ENCODE peak calls at places on chromosome 17, in six cellular contexts. D, T, Q, P, U and A are unnamed samples.

GRCh38 chr17:59561042-59561441 is 4.4 kb upstream of the DHX40 start:
- DNase-seq in D (peak), T (no peak), Q (no peak), P (no peak), U (no peak), A (no peak)

GRCh38 chr17:27349540-27350021 is 55.7 kb downstream of the WSB1 start:
- DNase-seq in D (no peak), T (no peak), Q (no peak), P (no peak), U (peak), A (no peak)

GRCh38 chr17:32256012-32256694 is 9.5 kb upstream of the RHBDL3 start:
- DNase-seq in D (no peak), T (no peak), Q (no peak), P (no peak), U (no peak), A (no peak)

GRCh38 chr17:46894476-46895151 is 28.3 kb upstream of the GOSR2 start:
- DNase-seq in D (no peak), T (no peak), Q (no peak), P (no peak), U (no peak), A (no peak)

GRCh38 chr17:36641877-36642845 is 40.8 kb downstream of the MRM1 start:
- DNase-seq in D (no peak), T (no peak), Q (no peak), P (no peak), U (no peak), A (no peak)

GRCh38 chr17:76784926-76785325 is 47.0 kb downstream of the MFSD11 start:
- DNase-seq in D (no peak), T (no peak), Q (no peak), P (no peak), U (no peak), A (no peak)

GRCh38 chr17:68053237-68054030 is 17.9 kb downstream of the KPNA2 start:
- DNase-seq in D (peak), T (no peak), Q (peak), P (no peak), U (no peak), A (peak)

GRCh38 chr17:72661093-72661944 is 431.2 kb downstream of the SLC39A11 start:
- DNase-seq in D (no peak), T (no peak), Q (no peak), P (no peak), U (no peak), A (no peak)

GRCh38 chr17:79306688-79307323 is 232.2 kb downstream of the ENGASE start:
- DNase-seq in D (no peak), T (peak), Q (peak), P (peak), U (no peak), A (no peak)

GRCh38 chr17:8015236-8015956 is 13.0 kb downstream of the GUCY2D start:
- DNase-seq in D (no peak), T (no peak), Q (no peak), P (no peak), U (no peak), A (no peak)

GRCh38 chr17:8018436-8018835 is 16.0 kb downstream of the GUCY2D start:
- DNase-seq in D (no peak), T (no peak), Q (no peak), P (no peak), U (no peak), A (no peak)

GRCh38 chr17:8015957-8016631 is 13.7 kb downstream of the GUCY2D start:
- DNase-seq in D (no peak), T (no peak), Q (no peak), P (no peak), U (no peak), A (no peak)

GRCh38 chr17:8014558-8014850 is 12.1 kb downstream of the GUCY2D start:
- DNase-seq in D (no peak), T (no peak), Q (no peak), P (no peak), U (no peak), A (no peak)

GRCh38 chr17:8016632-8017424 is 14.4 kb downstream of the GUCY2D start:
- DNase-seq in D (peak), T (no peak), Q (no peak), P (no peak), U (peak), A (no peak)
- TF ChIP-seq CTCF in D (peak), T (peak), Q (peak), P (peak), U (peak), A (peak)

DNA sequence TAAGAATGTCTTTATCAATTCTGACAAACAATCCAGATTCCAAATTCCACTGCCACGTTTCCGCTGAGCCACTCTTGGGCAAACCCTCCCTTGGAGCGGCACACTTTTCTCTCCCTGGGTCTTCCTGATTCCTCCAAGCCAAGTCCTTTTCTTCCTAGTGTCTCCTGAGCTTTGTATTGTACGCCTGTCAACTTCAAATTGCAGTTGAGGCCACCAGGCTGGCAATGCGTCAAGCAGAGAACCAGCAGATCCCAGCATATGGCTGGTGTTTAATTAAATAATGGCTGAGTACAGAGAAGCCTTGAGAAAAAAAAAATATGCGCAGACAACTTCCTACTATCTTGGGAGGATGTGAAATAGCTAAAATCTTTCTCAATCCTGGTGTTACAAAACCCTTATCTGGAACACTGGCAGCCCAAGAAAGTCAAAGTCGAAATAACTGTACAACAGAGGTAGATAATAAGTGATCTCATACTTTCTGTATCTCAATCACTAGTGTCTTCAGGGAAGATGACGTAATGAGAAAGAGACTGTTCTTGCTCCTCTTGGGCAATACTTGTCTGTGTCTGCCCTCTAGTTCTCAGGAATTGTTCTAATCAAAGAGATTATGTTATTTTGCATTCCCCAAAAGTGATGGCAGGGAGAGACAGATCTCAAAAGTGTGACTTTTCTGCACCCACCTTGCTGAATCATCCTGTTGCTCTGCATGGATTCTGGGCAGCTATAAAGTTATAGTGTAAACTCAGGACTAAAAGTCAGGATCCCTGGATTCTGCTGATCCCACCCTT is 15.0 kb downstream of the SMIM36 start:
- DNase-seq in D (peak), T (no peak), Q (no peak), P (no peak), U (no peak), A (no peak)
- TF ChIP-seq CTCF in D (no peak), T (no peak), Q (no peak), P (no peak), U (no peak), A (no peak)

DNA sequence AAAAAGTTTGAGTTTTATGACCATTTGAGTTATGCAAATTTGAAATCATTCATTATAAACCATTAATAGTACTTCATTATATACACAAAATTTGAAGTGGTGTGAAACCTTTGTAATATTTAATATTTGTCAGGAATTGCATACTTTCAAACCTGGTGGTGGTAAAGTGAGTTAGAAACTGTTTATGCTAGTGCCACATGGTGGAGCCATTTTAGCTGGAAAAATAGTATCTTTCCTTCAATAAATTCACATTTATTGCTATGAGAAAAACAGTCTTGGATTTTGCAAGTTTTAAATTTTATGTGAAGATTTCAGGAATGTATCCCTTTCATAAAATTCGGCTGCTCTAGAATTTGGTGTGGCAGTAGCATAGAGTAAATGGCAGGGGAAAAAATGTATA is 7.3 kb upstream of the BLMH start:
- DNase-seq in D (no peak), T (no peak), Q (no peak), P (no peak), U (no peak), A (no peak)
- TF ChIP-seq CTCF in D (peak), T (no peak), Q (no peak), P (no peak), U (peak), A (peak)

DNA sequence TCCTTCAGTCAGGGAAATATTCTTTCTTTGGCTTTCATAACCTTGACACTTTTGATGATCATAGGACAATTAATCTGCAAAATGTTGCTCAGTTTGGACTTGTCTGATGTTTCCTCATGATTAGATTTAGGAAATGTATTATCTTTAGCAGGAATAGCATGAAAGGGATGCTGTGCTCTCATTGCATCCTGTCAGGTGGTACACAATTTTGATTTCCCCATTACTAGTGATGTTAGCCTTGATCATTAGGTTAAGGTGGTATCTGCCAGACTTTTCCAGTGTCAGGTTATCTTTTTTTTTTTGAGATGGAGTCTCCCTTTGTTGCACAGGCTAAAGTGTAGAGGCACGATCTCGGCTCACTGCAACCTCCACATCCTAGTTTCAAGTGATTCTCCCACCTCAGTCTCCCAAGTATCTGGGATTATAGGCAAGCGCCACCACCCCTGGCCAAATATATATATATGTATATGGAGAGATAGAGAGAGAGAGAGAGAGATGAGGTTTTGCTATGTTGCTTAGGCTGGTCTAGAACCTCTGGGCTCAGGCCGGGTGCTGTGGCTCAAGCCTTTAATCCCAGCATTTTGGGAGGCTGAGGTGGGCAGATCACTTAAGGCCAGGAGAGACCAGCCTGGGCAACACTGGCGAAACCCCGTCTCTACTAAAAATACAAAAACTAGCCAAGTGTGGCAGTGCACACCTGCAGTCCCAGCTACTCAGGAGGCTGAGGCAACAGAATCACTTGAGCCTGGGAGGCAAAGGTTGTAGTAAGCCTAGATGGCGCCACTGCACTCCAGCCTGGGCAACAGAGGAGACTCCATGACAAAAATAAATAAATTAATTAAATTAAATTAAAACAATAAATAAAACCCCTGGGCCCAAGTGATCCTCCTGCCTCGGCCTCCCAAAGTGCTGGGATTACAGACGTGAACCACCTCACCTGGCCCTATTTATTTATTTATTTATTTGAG is 15.8 kb upstream of the CAVIN1 start:
- DNase-seq in D (no peak), T (no peak), Q (no peak), P (no peak), U (peak), A (no peak)
- TF ChIP-seq CTCF in D (peak), T (peak), Q (peak), P (no peak), U (peak), A (peak)

GRCh38 chr17:40187238-40187637 is 10.0 kb downstream of the RAPGEFL1 start:
- DNase-seq in D (no peak), T (no peak), Q (no peak), P (no peak), U (no peak), A (no peak)

GRCh38 chr17:40188694-40189093 is 11.4 kb downstream of the RAPGEFL1 start:
- DNase-seq in D (no peak), T (no peak), Q (no peak), P (no peak), U (no peak), A (no peak)

GRCh38 chr17:40191237-40192208 is 14.3 kb downstream of the RAPGEFL1 start:
- DNase-seq in D (peak), T (peak), Q (peak), P (peak), U (peak), A (no peak)

GRCh38 chr17:40192961-40193360 is 15.7 kb downstream of the RAPGEFL1 start:
- DNase-seq in D (no peak), T (no peak), Q (no peak), P (no peak), U (no peak), A (no peak)

GRCh38 chr17:40190197-40191021 is 13.1 kb downstream of the RAPGEFL1 start:
- DNase-seq in D (no peak), T (no peak), Q (no peak), P (no peak), U (no peak), A (no peak)
- TF ChIP-seq CTCF in D (peak), T (no peak), Q (no peak), P (no peak), U (no peak), A (peak)